ENCODE peak calls at places on chromosome 21, in ten cellular contexts. F is cardiac fibroblast, K is mucosa of descending colon, E is left ventricle myocardium inferior, Q is right lobe of liver, R is colonic mucosa, T is PC-3, J is tibial nerve, S is fibroblast of mammary gland, W is GM10248. O is an unnamed sample.

GRCh38 chr21:44574457-44575306 is 1.2 kb downstream of the KRTAP10-4 start:
- DNase-seq in F (no peak), Q (no peak), T (peak), E (no peak), J (no peak), K (peak), S (no peak), W (peak), R (peak), O (no peak)

GRCh38 chr21:27190601-27191000 is 223.7 kb upstream of the ADAMTS5 start:
- DNase-seq in W (no peak), R (no peak), S (peak), Q (no peak), K (no peak), T (peak), E (no peak), F (peak), J (no peak), O (no peak)

GRCh38 chr21:43302769-43303168 is 124.2 kb downstream of the SIK1 start:
- DNase-seq in Q (peak), J (no peak), W (no peak), T (no peak), F (no peak), K (no peak), E (peak), R (no peak), S (no peak), O (no peak)

GRCh38 chr21:42047821-42048613 is 23.1 kb upstream of the UMODL1 start:
- DNase-seq in Q (no peak), J (peak), S (peak), R (no peak), F (peak), W (no peak), K (no peak), T (peak), E (no peak), O (no peak)

GRCh38 chr21:42657676-42658319 is 4.4 kb downstream of the PDE9A start:
- DNase-seq in E (no peak), R (no peak), Q (peak), F (no peak), W (no peak), S (no peak), J (no peak), T (no peak), K (no peak), O (no peak)

GRCh38 chr21:17462276-17462981 is 50.4 kb upstream of the CXADR start:
- DNase-seq in T (peak), W (no peak), R (peak), K (peak), Q (peak), S (peak), E (no peak), J (no peak), F (peak), O (no peak)

GRCh38 chr21:41066086-41066938 is 101.6 kb upstream of the BACE2 start:
- DNase-seq in K (no peak), Q (no peak), R (no peak), J (no peak), T (no peak), F (no peak), W (no peak), S (no peak), E (peak), O (no peak)

GRCh38 chr21:15687208-15687607 is 42.6 kb upstream of the USP25 start:
- DNase-seq in Q (no peak), J (no peak), F (no peak), S (peak), W (no peak), E (no peak), K (no peak), R (no peak), T (peak), O (no peak)

DNA sequence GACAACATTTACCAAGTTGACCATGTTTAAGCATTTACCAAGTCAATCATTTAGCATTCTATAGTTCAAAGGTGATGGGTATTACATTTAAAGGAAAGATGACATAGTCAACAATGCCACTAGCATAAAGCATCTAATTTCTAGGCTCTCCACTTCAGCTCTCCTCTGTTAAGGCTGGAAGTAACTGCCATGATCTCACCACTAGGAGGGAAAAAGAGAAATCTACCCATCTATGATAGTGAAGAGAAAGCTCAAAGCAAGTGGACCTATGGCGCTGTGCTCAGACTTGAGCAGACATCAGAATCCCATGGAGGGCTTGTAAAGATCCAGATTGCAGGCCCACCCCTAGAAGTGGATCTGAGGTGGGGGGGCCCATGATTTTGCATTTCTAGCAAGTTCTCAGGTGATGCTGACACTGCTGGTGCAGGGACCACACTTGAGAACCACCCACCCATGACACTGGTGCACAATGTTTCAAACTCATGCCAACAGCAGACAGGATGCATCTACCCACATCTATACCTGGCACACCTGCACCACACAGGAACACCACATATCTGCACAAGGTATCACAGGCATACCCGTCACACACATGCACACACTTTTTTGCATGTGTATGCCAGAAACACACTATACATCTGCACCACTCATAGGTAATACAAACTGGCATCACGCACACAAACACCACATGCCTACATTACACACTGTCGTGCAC is 392.9 kb upstream of the RUNX1 start:
- DNase-seq in T (no peak), S (no peak), R (no peak), F (no peak), K (no peak), Q (no peak), W (no peak), J (no peak), E (no peak), O (no peak)
- TF ChIP-seq CTCF in T (peak), S (peak), R (no peak), F (no peak), K (no peak), Q (no peak), W (no peak), J (no peak), E (no peak), O (no peak)

GRCh38 chr21:36542312-36543101 is 62.6 kb upstream of the CLDN14 start:
- DNase-seq in Q (no peak), F (no peak), S (no peak), E (no peak), T (no peak), R (no peak), K (peak), W (peak), J (no peak), O (peak)
- TF ChIP-seq CTCF in Q (no peak), F (no peak), S (no peak), E (no peak), T (peak), R (no peak), K (no peak), W (peak), J (no peak), O (peak)

DNA sequence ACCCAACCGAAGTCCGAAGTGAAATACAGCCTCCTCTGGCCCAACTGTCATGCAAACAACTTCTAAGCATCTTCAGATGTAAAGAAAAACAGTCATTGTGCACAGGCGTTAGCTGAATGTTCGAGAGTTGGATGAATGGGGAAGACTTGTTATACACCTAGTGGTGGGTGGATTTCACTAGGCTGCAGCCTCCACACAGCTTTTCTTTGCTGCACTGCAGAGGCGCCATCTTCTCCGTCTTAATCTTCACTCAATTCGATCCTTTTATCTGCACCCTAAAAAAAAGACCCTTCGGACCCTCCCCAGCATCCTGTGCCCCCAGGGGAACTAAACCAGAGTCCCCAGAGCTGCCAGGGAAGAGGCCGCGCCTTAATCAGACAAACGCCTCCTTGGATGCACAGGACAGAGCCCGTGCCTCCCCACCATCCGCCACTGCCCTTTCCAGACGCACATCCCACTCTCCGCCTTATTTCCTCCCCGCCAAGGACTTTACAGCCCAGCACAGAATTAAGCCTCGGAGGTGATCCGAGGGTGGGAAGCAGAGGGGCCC is 1.4 kb downstream of the APP start:
- DNase-seq in F (peak), S (peak), R (peak), E (peak), J (no peak), K (peak), T (peak), W (peak), Q (no peak), O (peak)
- TF ChIP-seq CTCF in F (peak), S (peak), R (peak), E (peak), J (peak), K (no peak), T (peak), W (peak), Q (peak), O (peak)

DNA sequence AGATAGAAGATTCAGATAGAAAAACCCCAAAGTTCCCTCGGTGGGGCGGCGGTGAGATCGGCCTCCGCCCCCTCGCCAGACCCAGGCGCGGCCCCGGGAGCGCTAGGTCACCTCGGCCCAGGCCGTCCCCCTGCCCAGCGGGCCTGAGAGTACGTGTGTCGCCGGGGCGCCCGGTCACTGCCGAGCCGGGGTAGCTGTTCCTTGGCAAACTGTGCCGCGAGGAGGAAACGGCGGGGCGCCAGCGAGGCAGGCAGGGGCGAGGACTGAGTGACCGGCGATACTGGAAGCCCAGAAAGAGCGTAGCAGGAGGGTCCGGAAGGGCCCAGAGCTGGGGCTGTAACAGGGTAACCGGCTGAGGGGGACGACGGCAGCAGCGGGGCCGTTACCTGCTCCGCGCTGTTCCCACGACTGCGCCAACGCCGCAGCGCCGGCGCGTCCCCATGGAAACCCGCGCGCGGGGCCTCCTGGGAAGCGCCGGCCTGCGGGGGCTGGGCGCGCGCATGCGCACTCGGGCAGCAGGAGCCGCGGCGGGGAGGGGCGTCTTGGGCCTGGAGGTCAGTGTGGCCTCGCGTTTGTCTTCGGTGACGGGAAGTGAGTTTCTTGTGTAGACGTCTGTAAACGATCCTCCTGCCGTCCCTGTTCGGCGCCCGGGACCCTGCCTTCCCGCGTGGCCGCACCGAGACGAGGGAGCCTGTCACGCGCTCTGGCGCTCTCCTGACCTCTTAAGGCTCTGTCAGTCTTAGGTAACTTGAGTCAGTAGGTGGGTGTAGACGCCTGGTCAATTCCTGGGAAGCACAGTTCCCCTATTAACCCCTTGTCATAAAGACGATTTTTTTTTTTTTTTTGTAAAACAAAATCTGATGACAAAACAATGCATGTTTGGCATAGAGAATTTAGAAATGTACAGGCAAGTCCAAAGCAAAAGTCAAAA is at the start of gene LCA5L:
- DNase-seq in K (peak), Q (peak), F (peak), R (peak), S (peak), T (peak), J (peak), E (peak), W (peak), O (peak)
- TF ChIP-seq CTCF in K (no peak), Q (no peak), F (peak), R (no peak), S (no peak), T (peak), J (peak), E (no peak), W (no peak), O (peak)

GRCh38 chr21:46210378-46211136 is 18.0 kb downstream of the LSS start:
- DNase-seq in F (no peak), T (no peak), R (no peak), S (no peak), E (no peak), W (no peak), Q (no peak), K (no peak), J (no peak), O (no peak)
- TF ChIP-seq CTCF in F (no peak), T (peak), R (no peak), S (no peak), E (no peak), W (no peak), Q (no peak), K (no peak), J (no peak), O (no peak)

GRCh38 chr21:32412162-32412997 is at the start of gene EVA1C:
- DNase-seq in S (peak), T (peak), W (no peak), J (peak), R (peak), K (peak), F (peak), Q (peak), E (peak), O (peak)
- TF ChIP-seq CTCF in S (no peak), T (no peak), W (no peak), J (peak), R (peak), K (no peak), F (no peak), Q (no peak), E (peak), O (no peak)

GRCh38 chr21:30468912-30469812 is 11.0 kb downstream of the KRTAP19-1 start:
- DNase-seq in R (no peak), K (no peak), E (no peak), W (no peak), Q (no peak), S (no peak), F (no peak), T (no peak), J (no peak), O (no peak)

DNA sequence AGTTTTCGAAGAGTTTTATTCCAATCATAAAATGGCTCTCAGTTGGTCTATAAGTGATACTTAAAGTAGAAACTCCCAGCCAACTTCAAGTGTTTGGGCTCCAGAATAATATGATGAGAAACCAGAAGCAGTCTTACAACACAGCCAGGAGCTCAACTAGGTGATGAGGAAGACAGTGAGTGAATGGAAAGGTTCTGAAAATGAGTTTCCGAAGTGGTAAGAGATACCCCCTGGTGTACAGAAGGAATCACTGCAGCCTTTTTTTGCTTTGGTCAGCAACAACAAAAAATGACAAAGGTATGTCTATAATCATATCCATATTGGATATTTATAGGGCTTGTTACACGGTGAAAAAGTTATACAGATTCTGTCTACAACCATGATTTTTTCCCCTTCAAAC is 16.5 kb downstream of the KRTAP19-1 start:
- DNase-seq in R (no peak), F (no peak), W (no peak), T (peak), J (no peak), E (no peak), S (peak), Q (no peak), K (no peak), O (no peak)
- TF ChIP-seq CTCF in R (no peak), F (peak), W (peak), T (peak), J (no peak), E (peak), S (peak), Q (no peak), K (no peak), O (no peak)